ENCODE peak calls at places on chromosomes 16 and 17, in five cellular contexts. Z is GM12865, I is fibroblast of lung, P is endothelial cell, T is psoas muscle. N is an unnamed sample.
A peak's percentile ranks its signal among the peaks of the same experiment; 100 is the strongest.

GRCh38 chr17:7393613-7394451 is 493 bp downstream of the PLSCR3 start:
- DNase-seq in Z (no peak), I (no peak), P (no peak), T (peak; percentile 49), N (peak; percentile 90)

GRCh38 chr17:60493847-60494321 is 32.2 kb downstream of the APPBP2 start:
- DNase-seq in Z (no peak), I (no peak), P (no peak), T (no peak), N (no peak)

GRCh38 chr17:35423761-35424160 is 8.5 kb downstream of the SLFN12 start:
- DNase-seq in Z (no peak), I (peak; percentile 27), P (no peak), T (no peak), N (no peak)

GRCh38 chr17:5838661-5839300 is 231.4 kb upstream of the WSCD1 start:
- DNase-seq in Z (no peak), I (no peak), P (peak; percentile 24), T (no peak), N (no peak)

GRCh38 chr16:76837872-76838271 is 353.1 kb upstream of the MON1B start:
- DNase-seq in Z (no peak), I (no peak), P (no peak), T (no peak), N (no peak)

GRCh38 chr17:37849617-37849972 is 74.6 kb upstream of the TBC1D3K start:
- DNase-seq in Z (no peak), I (no peak), P (no peak), T (no peak), N (no peak)

GRCh38 chr16:5028950-5029475 is 4.7 kb downstream of the NAGPA start:
- DNase-seq in Z (no peak), I (no peak), P (no peak), T (no peak), N (no peak)

GRCh38 chr17:40714473-40714872 is 10.9 kb upstream of the KRT24 start:
- DNase-seq in Z (peak; percentile 4), I (no peak), P (no peak), T (no peak), N (no peak)

GRCh38 chr16:14186954-14187306 is 115.8 kb downstream of the MRTFB start:
- DNase-seq in Z (no peak), I (no peak), P (no peak), T (no peak), N (no peak)

GRCh38 chr17:82204831-82205719 is 7.6 kb downstream of the CCDC57 start:
- DNase-seq in Z (no peak), I (peak; percentile 68), P (no peak), T (no peak), N (no peak)

GRCh38 chr16:10509534-10510025 is 70.8 kb downstream of the EMP2 start:
- DNase-seq in Z (peak; percentile 88), I (peak; percentile 86), P (peak; percentile 71), T (no peak), N (peak; percentile 81)

GRCh38 chr16:75377971-75378386 is 55.3 kb downstream of the CFDP1 start:
- DNase-seq in Z (peak; percentile 9), I (peak; percentile 91), P (peak; percentile 28), T (no peak), N (no peak)

GRCh38 chr17:78133971-78134898 is 3.7 kb downstream of the TMC8 start:
- DNase-seq in Z (peak; percentile 90), I (peak; percentile 37), P (peak; percentile 69), T (no peak), N (peak; percentile 79)

GRCh38 chr16:88923926-88924833 is 52.8 kb downstream of the CBFA2T3 start:
- DNase-seq in Z (no peak), I (no peak), P (no peak), T (no peak), N (no peak)

DNA sequence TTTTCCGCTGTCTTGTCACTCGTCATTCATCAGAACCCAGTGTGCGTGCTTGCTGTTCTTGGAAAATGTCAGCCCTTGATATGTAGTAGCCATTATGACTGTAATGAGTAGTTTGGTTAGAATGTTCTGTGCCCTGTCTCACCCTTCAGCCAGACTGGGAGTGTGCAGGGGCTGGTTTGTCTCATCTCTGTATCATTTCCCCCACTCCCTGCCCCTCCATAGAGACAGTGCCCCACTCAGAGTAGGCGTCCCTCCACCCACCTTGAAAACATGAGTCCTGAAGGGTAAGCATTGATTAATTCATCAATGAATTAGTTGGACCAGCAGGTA is 137.0 kb upstream of the PLCG2 start:
- DNase-seq in Z (no peak), I (no peak), P (no peak), T (no peak), N (no peak)
- TF ChIP-seq CTCF in Z (no peak), I (no peak), P (no peak), T (no peak), N (no peak)

GRCh38 chr16:72467157-72467759 is 295.3 kb upstream of the PMFBP1 start:
- DNase-seq in Z (peak; percentile 61), I (peak; percentile 75), P (peak; percentile 10), T (no peak), N (peak; percentile 23)
- TF ChIP-seq CTCF in Z (peak; percentile 50), I (peak; percentile 86), P (peak; percentile 36), T (no peak), N (peak; percentile 64)

GRCh38 chr16:74437-75318 is 2.2 kb upstream of the RHBDF1 start:
- DNase-seq in Z (no peak), I (no peak), P (no peak), T (no peak), N (no peak)

GRCh38 chr16:76535-77272 is 1.3 kb upstream of the MPG start:
- DNase-seq in Z (no peak), I (peak; percentile 92), P (peak; percentile 47), T (peak; percentile 86), N (no peak)

GRCh38 chr16:74025-74424 is 1.6 kb upstream of the RHBDF1 start:
- DNase-seq in Z (no peak), I (no peak), P (no peak), T (no peak), N (no peak)

GRCh38 chr16:77273-77806 is 685 bp upstream of the MPG start:
- DNase-seq in Z (peak; percentile 76), I (peak; percentile 73), P (peak; percentile 61), T (peak; percentile 67), N (peak; percentile 82)

GRCh38 chr16:75580-76501 is 2.2 kb upstream of the MPG start:
- DNase-seq in Z (no peak), I (peak; percentile 93), P (peak; percentile 63), T (peak; percentile 85), N (no peak)
- TF ChIP-seq CTCF in Z (no peak), I (peak; percentile 23), P (no peak), T (no peak), N (no peak)

DNA sequence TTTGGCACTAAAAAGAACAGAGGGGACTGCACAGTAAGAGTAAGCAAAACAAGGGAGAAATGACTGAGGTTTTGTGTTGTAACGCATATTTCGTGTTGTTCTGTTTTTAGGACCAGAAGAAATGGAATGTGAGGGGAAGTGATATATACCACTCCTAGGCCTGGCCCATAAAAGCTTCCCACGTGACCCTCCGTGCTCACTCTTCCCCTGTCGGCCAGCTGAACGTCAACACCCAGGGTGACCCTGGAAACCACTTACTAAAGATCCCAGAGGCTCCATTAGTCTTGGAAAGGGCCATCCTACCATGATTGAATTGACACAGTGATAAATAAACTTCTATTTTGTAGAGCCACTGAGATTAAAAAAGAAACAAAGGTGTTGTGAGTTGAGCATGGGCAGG is 79.8 kb downstream of the HELZ start:
- DNase-seq in Z (no peak), I (peak; percentile 25), P (no peak), T (peak; percentile 19), N (no peak)
- TF ChIP-seq CTCF in Z (no peak), I (no peak), P (no peak), T (no peak), N (no peak)

DNA sequence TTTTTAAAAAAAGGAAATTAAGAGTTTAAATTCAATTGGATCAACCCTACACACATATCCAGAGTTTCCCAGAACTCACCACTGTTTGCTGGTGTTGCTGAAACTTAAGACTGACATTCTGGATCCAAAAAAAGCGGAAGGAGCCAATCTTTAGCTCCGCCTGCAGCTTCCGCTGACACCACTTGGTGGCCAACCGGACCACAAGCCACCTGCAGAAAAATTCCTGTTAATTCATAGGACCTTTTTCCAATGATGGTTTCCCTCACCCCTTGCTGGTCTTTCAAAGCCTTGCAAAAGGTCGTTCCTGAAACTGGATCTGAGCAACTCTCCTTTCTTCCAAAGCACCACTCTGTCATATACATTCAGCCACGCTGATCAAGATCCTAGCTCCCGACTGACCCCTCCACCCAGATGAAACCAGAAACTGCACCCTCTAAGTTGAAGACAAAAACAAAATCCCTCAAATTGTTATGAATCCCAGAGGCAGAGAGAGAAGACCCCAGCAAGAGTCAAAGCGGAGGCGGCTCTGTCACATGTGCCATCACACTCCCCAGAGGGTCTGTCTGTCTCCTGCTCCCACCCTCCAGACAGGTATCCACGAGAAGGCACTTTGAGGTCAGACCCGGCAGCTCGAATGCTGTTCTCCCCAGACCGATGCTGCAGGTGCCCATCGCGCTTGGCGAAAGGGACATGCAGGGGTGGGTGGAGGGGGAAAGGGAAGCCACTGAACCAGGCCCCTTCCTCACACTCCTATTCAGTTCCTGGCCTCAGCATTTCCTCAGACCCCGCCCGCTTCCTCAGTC is 778 bp downstream of the BLTP2 start:
- DNase-seq in Z (peak; percentile 71), I (peak; percentile 53), P (peak; percentile 41), T (peak; percentile 42), N (peak; percentile 64)
- TF ChIP-seq CTCF in Z (peak; percentile 43), I (peak; percentile 32), P (peak; percentile 71), T (peak; percentile 54), N (peak; percentile 39)

GRCh38 chr17:20153231-20153630 is 144.1 kb downstream of the SPECC1 start:
- DNase-seq in Z (peak; percentile 18), I (no peak), P (no peak), T (no peak), N (no peak)

GRCh38 chr17:20156196-20157077 is 147.3 kb downstream of the SPECC1 start:
- DNase-seq in Z (peak; percentile 55), I (peak; percentile 31), P (peak; percentile 40), T (peak; percentile 19), N (peak; percentile 70)

GRCh38 chr17:20157078-20157360 is 147.9 kb downstream of the SPECC1 start:
- DNase-seq in Z (no peak), I (no peak), P (no peak), T (no peak), N (no peak)

GRCh38 chr17:20154601-20155000 is 145.4 kb downstream of the SPECC1 start:
- DNase-seq in Z (no peak), I (no peak), P (no peak), T (no peak), N (no peak)

GRCh38 chr17:20155258-20156195 is 146.4 kb downstream of the SPECC1 start:
- DNase-seq in Z (peak; percentile 99), I (peak; percentile 90), P (peak; percentile 98), T (peak; percentile 96), N (peak; percentile 98)
- TF ChIP-seq CTCF in Z (no peak), I (no peak), P (no peak), T (no peak), N (no peak)

GRCh38 chr17:2331303-2331702 is 5.0 kb downstream of the TSR1 start:
- DNase-seq in Z (no peak), I (no peak), P (no peak), T (no peak), N (no peak)
- TF ChIP-seq CTCF in Z (no peak), I (no peak), P (no peak), T (no peak), N (no peak)

GRCh38 chr17:81075307-81075706 is 40.4 kb downstream of the BAIAP2 start:
- DNase-seq in Z (no peak), I (no peak), P (no peak), T (no peak), N (no peak)
- TF ChIP-seq CTCF in Z (no peak), I (no peak), P (no peak), T (no peak), N (no peak)